ENCODE peak calls at places on chromosomes 7 and 10, in six cellular contexts. O is Caco-2, A is fibroblast of lung, P is HepG2, V is HCT116, T is heart left ventricle. M is an unnamed sample. For H3K9me3 and H3K4me1, the result is how much of the 10 kb centered on the place peaks cover.

GRCh38 chr10:33719005-33719703 is 384.7 kb upstream of the NRP1 start:
- DNase-seq in O (no peak), A (no peak), P (no peak), V (no peak), T (peak), M (peak)

GRCh38 chr10:79275431-79275851 is 71.8 kb upstream of the PPIF start:
- DNase-seq in O (no peak), A (no peak), P (no peak), V (no peak), T (peak), M (no peak)

GRCh38 chr7:33781167-33781566 is 124.2 kb upstream of the BMPER start:
- DNase-seq in O (no peak), A (no peak), P (no peak), V (no peak), T (no peak), M (no peak)

GRCh38 chr10:97928897-97929296 is 79.3 kb downstream of the GOLGA7B start:
- DNase-seq in O (no peak), A (no peak), P (no peak), V (no peak), T (no peak), M (no peak)

GRCh38 chr10:70348228-70348850 is 34.1 kb downstream of the LRRC20 start:
- DNase-seq in O (no peak), A (peak), P (no peak), V (no peak), T (peak), M (peak)

GRCh38 chr7:108079291-108080057 is 50.7 kb downstream of the LAMB4 start:
- DNase-seq in O (no peak), A (peak), P (no peak), V (no peak), T (no peak), M (no peak)

GRCh38 chr10:124343351-124344265 is 75.1 kb downstream of the OAT start:
- DNase-seq in O (peak), A (no peak), P (no peak), V (no peak), T (no peak), M (no peak)

GRCh38 chr10:28962768-28963167 is 285.4 kb downstream of the BAMBI start:
- DNase-seq in O (no peak), A (no peak), P (no peak), V (no peak), T (no peak), M (no peak)

GRCh38 chr10:73253226-73253557 is 748 bp upstream of the MRPS16 start:
- DNase-seq in O (no peak), A (no peak), P (peak), V (no peak), T (no peak), M (no peak)

GRCh38 chr7:29987821-29988317 is 1.7 kb downstream of the SCRN1 start:
- DNase-seq in O (peak), A (peak), P (peak), V (peak), T (no peak), M (no peak)

GRCh38 chr7:39952378-39952777 is 2.3 kb downstream of the CDK13 start:
- DNase-seq in O (no peak), A (peak), P (no peak), V (no peak), T (no peak), M (no peak)

GRCh38 chr10:51097546-51097945 is 23.3 kb downstream of the PRKG1 start:
- DNase-seq in O (no peak), A (no peak), P (no peak), V (no peak), T (no peak), M (no peak)
- H3K9me3 ChIP-seq in O (under half), A (under half), P (under half), V (under half), T (under half), M (under half)

DNA sequence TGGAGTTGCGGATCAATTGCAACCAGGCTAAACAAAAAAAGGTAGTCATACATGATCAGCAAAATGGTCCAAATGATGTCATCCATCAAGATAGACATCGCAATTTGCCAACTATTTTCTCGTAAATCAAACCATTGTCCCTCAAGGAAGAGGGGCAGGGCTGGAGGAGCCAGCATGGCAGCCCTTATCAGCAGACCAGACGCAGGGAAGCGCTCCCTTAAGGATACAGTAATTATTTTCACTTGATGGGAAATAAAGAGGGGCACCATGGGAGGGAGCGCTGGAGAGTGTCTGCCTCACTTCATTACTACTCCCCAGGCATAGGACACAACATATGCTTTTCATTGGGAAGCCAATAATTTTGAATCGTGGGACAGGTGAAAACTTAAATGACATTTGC is 202.5 kb upstream of the HABP2 start:
- DNase-seq in O (no peak), A (no peak), P (no peak), V (no peak), T (no peak), M (no peak)
- H3K4me1 ChIP-seq in O (under half), A (under half), P (under half), V (under half), T (under half), M (under half)

GRCh38 chr7:157905740-157906461 is 569.1 kb downstream of the DNAJB6 start:
- DNase-seq in O (no peak), A (no peak), P (no peak), V (peak), T (peak), M (peak)
- H3K9me3 ChIP-seq in O (under half), A (under half), P (under half), V (under half), T (under half), M (under half)

GRCh38 chr10:58576736-58577366 is 64.2 kb downstream of the BICC1 start:
- DNase-seq in O (no peak), A (peak), P (no peak), V (no peak), T (no peak), M (no peak)
- H3K4me1 ChIP-seq in O (under half), A (under half), P (under half), V (under half), T (under half), M (under half)

M was measured in testis.